ENCODE peak calls at places on chromosomes 3 and 15, in seven cellular contexts. G is suprapubic skin, E is stomach, W is SK-N-SH, N is A549, R is tibial nerve, L is ovary. O is an unnamed sample.

GRCh38 chr15:99343836-99344551 is 92.7 kb downstream of the LRRC28 start:
- DNase-seq in G (no peak), E (no peak), W (peak; percentile 30), N (no peak), R (no peak), L (peak; percentile 43), O (no peak)

GRCh38 chr3:174438501-174439156 is 420.5 kb upstream of the NAALADL2 start:
- DNase-seq in G (no peak), E (no peak), W (no peak), N (no peak), R (no peak), L (no peak), O (no peak)

GRCh38 chr15:34900748-34901147 is 68.8 kb downstream of the AQR start:
- DNase-seq in G (no peak), E (no peak), W (no peak), N (no peak), R (no peak), L (no peak), O (no peak)

GRCh38 chr3:101038393-101038792 is 45.2 kb upstream of the ABI3BP start:
- DNase-seq in G (no peak), E (no peak), W (no peak), N (no peak), R (no peak), L (no peak), O (no peak)

GRCh38 chr3:19946291-19946831 is 536 bp upstream of the RAB5A start:
- DNase-seq in G (no peak), E (no peak), W (no peak), N (peak; percentile 45), R (no peak), L (no peak), O (no peak)

GRCh38 chr15:95912280-95912625 is 418.2 kb upstream of the NR2F2 start:
- DNase-seq in G (no peak), E (no peak), W (no peak), N (no peak), R (no peak), L (no peak), O (no peak)

GRCh38 chr15:31398677-31399260 is 72.1 kb downstream of the KLF13 start:
- DNase-seq in G (no peak), E (no peak), W (no peak), N (no peak), R (no peak), L (peak; percentile 35), O (peak; percentile 61)

GRCh38 chr3:9416139-9416780 is 18.8 kb downstream of the SETD5 start:
- DNase-seq in G (no peak), E (no peak), W (no peak), N (no peak), R (no peak), L (no peak), O (no peak)

GRCh38 chr15:63357657-63358161 is 23.9 kb downstream of the CA12 start:
- DNase-seq in G (no peak), E (no peak), W (no peak), N (no peak), R (no peak), L (no peak), O (peak; percentile 7)

GRCh38 chr3:46143951-46144473 is 64.1 kb downstream of the CCR1 start:
- DNase-seq in G (no peak), E (no peak), W (no peak), N (no peak), R (no peak), L (no peak), O (no peak)

GRCh38 chr3:141328286-141329166 is 39.8 kb upstream of the ZBTB38 start:
- DNase-seq in G (no peak), E (no peak), W (no peak), N (no peak), R (no peak), L (no peak), O (no peak)

GRCh38 chr3:115667175-115668065 is 44.1 kb downstream of the GAP43 start:
- DNase-seq in G (no peak), E (no peak), W (no peak), N (no peak), R (no peak), L (no peak), O (no peak)

GRCh38 chr3:15272431-15273196 is 59.8 kb downstream of the SH3BP5 start:
- DNase-seq in G (peak; percentile 74), E (no peak), W (no peak), N (no peak), R (no peak), L (no peak), O (peak; percentile 50)

GRCh38 chr3:143298380-143298779 is 178.8 kb downstream of the CHST2 start:
- DNase-seq in G (no peak), E (no peak), W (no peak), N (no peak), R (no peak), L (no peak), O (no peak)

GRCh38 chr15:92113832-92114231 is 260.3 kb downstream of the SLCO3A1 start:
- DNase-seq in G (no peak), E (no peak), W (no peak), N (no peak), R (no peak), L (no peak), O (no peak)

GRCh38 chr3:113910966-113911365 is 36.8 kb upstream of the ZDHHC23 start:
- DNase-seq in G (no peak), E (no peak), W (no peak), N (no peak), R (no peak), L (no peak), O (no peak)

GRCh38 chr3:187841552-187841951 is 96.3 kb upstream of the BCL6 start:
- DNase-seq in G (no peak), E (no peak), W (no peak), N (peak; percentile 34), R (no peak), L (no peak), O (no peak)

GRCh38 chr3:122992628-122993570 is 34.7 kb downstream of the SEMA5B start:
- DNase-seq in G (no peak), E (no peak), W (peak; percentile 70), N (no peak), R (no peak), L (no peak), O (peak; percentile 79)

GRCh38 chr15:66293419-66294156 is at the start of gene DIS3L:
- DNase-seq in G (peak; percentile 82), E (peak; percentile 72), W (peak; percentile 91), N (peak; percentile 81), R (no peak), L (peak; percentile 72), O (peak; percentile 75)

DNA sequence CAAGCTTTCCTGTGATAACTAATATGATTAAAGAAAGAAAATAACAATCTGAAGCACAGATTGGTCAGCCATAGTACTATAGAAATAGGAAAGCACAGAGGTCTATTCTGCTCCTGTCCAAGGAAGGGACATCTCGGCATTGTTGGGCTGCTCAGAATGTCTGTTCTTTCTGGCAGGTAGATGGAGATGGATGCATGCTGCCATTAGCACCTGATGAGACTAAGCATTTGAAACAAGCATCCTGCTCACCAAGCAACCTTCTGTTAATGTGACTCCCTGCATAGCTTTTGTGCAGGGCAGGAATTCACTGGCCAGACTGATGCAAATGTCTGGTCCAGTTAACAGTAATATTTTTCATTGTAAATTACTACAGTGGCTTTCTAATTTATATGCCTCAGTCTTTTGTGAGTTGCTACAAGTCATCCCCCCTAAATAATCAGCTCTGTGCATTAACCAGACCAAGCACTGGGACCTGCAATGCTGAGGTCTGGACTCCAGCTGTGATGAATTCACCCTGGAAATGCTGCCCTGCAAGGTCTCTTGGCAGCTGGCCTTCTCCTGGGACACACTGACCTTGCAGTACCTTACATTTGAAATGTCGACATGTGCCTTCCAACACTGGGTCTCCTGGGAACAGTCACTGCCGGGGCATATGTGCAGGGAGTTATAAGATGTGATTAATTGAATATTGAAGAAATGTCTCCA is 1123.7 kb downstream of the IGSF11 start:
- DNase-seq in G (no peak), E (peak; percentile 26), W (peak; percentile 75), N (no peak), R (no peak), L (peak; percentile 30), O (no peak)
- TF ChIP-seq EP300 in G (no peak), E (no peak), W (no peak), N (no peak), R (no peak), L (no peak), O (no peak)

GRCh38 chr3:167691366-167691765 is 37.6 kb upstream of the WDR49 start:
- DNase-seq in G (no peak), E (no peak), W (no peak), N (no peak), R (no peak), L (no peak), O (no peak)
- TF ChIP-seq EP300 in G (no peak), E (no peak), W (no peak), N (no peak), R (no peak), L (no peak), O (no peak)

GRCh38 chr3:16587047-16587702 is 18.0 kb downstream of the DAZL start:
- DNase-seq in G (no peak), E (no peak), W (no peak), N (no peak), R (no peak), L (no peak), O (no peak)

GRCh38 chr3:16595778-16596177 is 9.4 kb downstream of the DAZL start:
- DNase-seq in G (no peak), E (no peak), W (no peak), N (no peak), R (no peak), L (no peak), O (no peak)

GRCh38 chr3:16587703-16588070 is 17.5 kb downstream of the DAZL start:
- DNase-seq in G (no peak), E (no peak), W (no peak), N (no peak), R (no peak), L (no peak), O (no peak)

GRCh38 chr3:16589120-16589519 is 16.1 kb downstream of the DAZL start:
- DNase-seq in G (no peak), E (no peak), W (no peak), N (no peak), R (no peak), L (no peak), O (no peak)

GRCh38 chr3:16589867-16590624 is 15.2 kb downstream of the DAZL start:
- DNase-seq in G (no peak), E (no peak), W (no peak), N (no peak), R (no peak), L (no peak), O (no peak)
- TF ChIP-seq EP300 in G (no peak), E (no peak), W (no peak), N (no peak), R (no peak), L (no peak), O (no peak)

DNA sequence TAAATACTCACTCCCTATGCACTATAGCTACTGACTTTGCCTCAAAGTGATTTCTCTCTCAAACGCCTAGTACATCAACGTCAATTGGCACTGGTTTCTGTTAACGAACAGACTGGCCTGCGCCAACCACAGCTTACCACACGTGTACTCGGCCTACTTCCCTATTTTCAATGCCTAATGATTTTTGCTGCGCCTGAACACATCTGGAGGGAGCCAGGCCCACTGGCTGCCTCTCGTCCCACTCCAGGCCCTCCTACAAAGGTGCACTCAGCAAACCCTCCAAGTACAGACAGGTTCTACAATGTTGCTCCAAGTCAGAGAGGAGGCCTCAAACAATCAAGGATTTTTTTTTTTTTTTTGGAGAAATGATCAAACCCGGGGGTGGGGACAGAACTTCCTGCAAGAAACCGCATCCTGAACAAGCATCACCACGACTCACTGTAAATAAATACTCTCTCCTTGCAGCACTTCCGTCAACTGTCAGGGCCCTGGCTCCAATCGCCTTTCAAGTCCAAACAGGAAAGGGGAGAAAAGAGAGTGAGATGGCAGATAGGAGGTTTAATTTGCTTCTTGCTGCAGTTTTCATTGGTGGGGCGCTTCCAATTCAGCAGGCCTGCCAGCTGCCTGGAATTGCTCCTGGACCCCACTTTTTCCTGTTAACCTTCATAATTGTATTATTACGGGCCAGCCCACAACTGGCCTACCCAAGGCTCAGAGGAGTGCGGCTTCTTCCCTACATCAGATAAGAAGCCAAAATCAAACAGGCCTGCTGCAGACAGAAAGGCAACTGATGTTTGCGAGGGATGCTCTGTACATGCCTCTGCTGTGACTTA is 139.3 kb downstream of the FOXP1 start:
- DNase-seq in G (no peak), E (peak; percentile 49), W (peak; percentile 73), N (no peak), R (peak; percentile 39), L (no peak), O (no peak)
- TF ChIP-seq EP300 in G (no peak), E (no peak), W (no peak), N (no peak), R (peak; percentile 61), L (no peak), O (no peak)

O was measured in sigmoid colon.